ENCODE peak calls at places on chromosomes 1 and 21, in five cellular contexts. Q is IMR-90, C is A549, L is GM12878, E is HepG2. T is an unnamed sample.

GRCh38 chr1:54774820-54775498 is 10.6 kb upstream of the PARS2 start:
- DNase-seq in Q (peak), C (peak), L (no peak), E (peak), T (peak)

GRCh38 chr21:40717008-40717407 is 129.9 kb downstream of the DSCAM start:
- DNase-seq in Q (no peak), C (no peak), L (no peak), E (no peak), T (no peak)

GRCh38 chr21:39866093-39866492 is 1.1 kb upstream of the PCP4 start:
- DNase-seq in Q (no peak), C (no peak), L (no peak), E (no peak), T (no peak)

GRCh38 chr1:36087233-36088123 is 1.2 kb upstream of the ADPRS start:
- DNase-seq in Q (no peak), C (no peak), L (no peak), E (no peak), T (peak)

GRCh38 chr1:205335692-205336091 is 14.1 kb upstream of the NUAK2 start:
- DNase-seq in Q (peak), C (peak), L (no peak), E (peak), T (peak)

GRCh38 chr1:91282695-91283420 is 121.8 kb downstream of the HFM1 start:
- DNase-seq in Q (peak), C (peak), L (peak), E (peak), T (peak)

GRCh38 chr1:60620107-60620506 is 462.3 kb upstream of the NFIA start:
- DNase-seq in Q (no peak), C (no peak), L (no peak), E (no peak), T (no peak)

GRCh38 chr21:45768741-45769049 is 125.2 kb downstream of the PCBP3 start:
- DNase-seq in Q (no peak), C (no peak), L (no peak), E (no peak), T (no peak)

GRCh38 chr1:208737922-208738321 is 493.7 kb upstream of the PLXNA2 start:
- DNase-seq in Q (no peak), C (no peak), L (no peak), E (no peak), T (no peak)

GRCh38 chr1:49677706-49678105 is 346.0 kb downstream of the AGBL4 start:
- DNase-seq in Q (no peak), C (no peak), L (no peak), E (no peak), T (no peak)

GRCh38 chr1:201335901-201336300 is 41.6 kb downstream of the TNNT2 start:
- DNase-seq in Q (no peak), C (no peak), L (no peak), E (no peak), T (no peak)

GRCh38 chr21:38853421-38853919 is 47.7 kb downstream of the ETS2 start:
- DNase-seq in Q (peak), C (peak), L (no peak), E (peak), T (no peak)

GRCh38 chr1:50268049-50268448 is 155.2 kb downstream of the DMRTA2 start:
- DNase-seq in Q (no peak), C (no peak), L (no peak), E (peak), T (peak)

GRCh38 chr21:34808569-34809204 is 139.9 kb downstream of the CLIC6 start:
- DNase-seq in Q (peak), C (no peak), L (no peak), E (no peak), T (no peak)

GRCh38 chr1:73674945-73675561 is 522.9 kb downstream of the LRRIQ3 start:
- DNase-seq in Q (no peak), C (no peak), L (no peak), E (no peak), T (peak)

GRCh38 chr1:62117416-62117815 is 77.2 kb upstream of the L1TD1 start:
- DNase-seq in Q (no peak), C (no peak), L (no peak), E (no peak), T (no peak)

GRCh38 chr1:229230893-229231753 is 39.8 kb upstream of the RAB4A start:
- DNase-seq in Q (no peak), C (peak), L (no peak), E (no peak), T (no peak)

GRCh38 chr1:213745451-213745850 is 242.3 kb upstream of the PROX1 start:
- DNase-seq in Q (no peak), C (no peak), L (no peak), E (no peak), T (no peak)

GRCh38 chr21:46180778-46181391 is 3.4 kb downstream of the SPATC1L start:
- DNase-seq in Q (no peak), C (no peak), L (no peak), E (no peak), T (no peak)

GRCh38 chr1:187842406-187843165 is 1013.8 kb downstream of the PLA2G4A start:
- DNase-seq in Q (peak), C (no peak), L (no peak), E (no peak), T (no peak)

GRCh38 chr21:15001773-15002647 is 62.8 kb downstream of the NRIP1 start:
- DNase-seq in Q (no peak), C (no peak), L (peak), E (no peak), T (no peak)

GRCh38 chr1:32426489-32427255 is 32.4 kb upstream of the BSDC1 start:
- DNase-seq in Q (no peak), C (no peak), L (no peak), E (no peak), T (no peak)

GRCh38 chr1:205950280-205950679 is 7.0 kb upstream of the SLC26A9 start:
- DNase-seq in Q (peak), C (no peak), L (no peak), E (no peak), T (no peak)

GRCh38 chr1:203085528-203086406 is at the start of gene MYOG:
- DNase-seq in Q (no peak), C (no peak), L (no peak), E (no peak), T (no peak)

GRCh38 chr21:33011462-33011861 is 14.3 kb upstream of the OLIG2 start:
- DNase-seq in Q (peak), C (peak), L (no peak), E (peak), T (no peak)

GRCh38 chr1:3734602-3735001 is 17.6 kb upstream of the CCDC27 start:
- DNase-seq in Q (no peak), C (no peak), L (no peak), E (no peak), T (no peak)

GRCh38 chr1:232221790-232222499 is 408.0 kb downstream of the SIPA1L2 start:
- DNase-seq in Q (peak), C (peak), L (no peak), E (no peak), T (no peak)
- TF ChIP-seq BHLHE40 in Q (no peak), C (no peak), L (no peak), E (no peak), T (no peak)

GRCh38 chr1:2134232-2134603 is 60.4 kb downstream of the FAAP20 start:
- DNase-seq in Q (no peak), C (no peak), L (no peak), E (peak), T (no peak)

GRCh38 chr1:2133879-2134215 is 60.7 kb downstream of the FAAP20 start:
- DNase-seq in Q (no peak), C (no peak), L (no peak), E (no peak), T (no peak)

GRCh38 chr1:2130871-2131289 is 63.7 kb downstream of the FAAP20 start:
- DNase-seq in Q (no peak), C (no peak), L (no peak), E (no peak), T (no peak)

GRCh38 chr1:2133039-2133878 is 61.3 kb downstream of the FAAP20 start:
- DNase-seq in Q (peak), C (peak), L (peak), E (no peak), T (peak)

DNA sequence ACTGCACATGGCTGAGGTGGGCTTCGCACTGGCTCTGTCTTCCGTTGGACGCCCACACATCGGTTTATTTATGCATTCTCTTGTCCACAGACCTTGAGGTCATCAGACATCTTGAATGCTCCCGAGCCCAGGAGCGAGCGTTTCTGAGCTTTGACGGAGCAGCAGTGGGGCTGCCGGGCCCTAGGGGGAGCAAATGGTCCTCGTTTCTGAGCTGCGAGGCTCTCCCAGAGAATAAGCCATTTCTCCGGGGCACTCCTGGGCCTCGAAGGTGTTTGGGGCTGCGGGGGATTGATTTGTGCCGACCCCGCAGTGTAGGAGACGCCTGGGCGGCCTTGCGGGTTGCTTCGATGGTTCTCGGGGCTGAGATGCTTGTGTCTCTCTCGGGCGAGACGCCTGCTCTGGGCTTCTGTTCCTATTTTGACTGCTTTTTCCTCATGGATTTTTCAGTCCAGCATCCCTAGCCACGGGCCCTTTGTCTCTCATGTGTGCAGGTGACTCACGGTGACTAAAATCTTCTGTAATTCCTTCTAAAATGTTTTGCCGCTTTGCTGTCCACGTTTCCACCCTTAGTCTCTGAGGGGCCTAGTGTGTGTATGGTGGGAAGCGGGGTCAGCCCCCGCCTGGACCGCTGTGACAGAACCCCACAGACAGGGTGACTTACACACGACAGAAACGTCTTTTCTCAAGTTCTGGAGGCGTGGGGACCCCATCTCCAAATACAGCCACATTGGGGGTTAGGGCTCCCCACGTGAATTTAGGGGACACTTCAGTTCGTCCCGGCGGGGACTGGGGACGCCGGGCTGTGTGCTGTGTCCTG is 62.1 kb downstream of the FAAP20 start:
- DNase-seq in Q (peak), C (no peak), L (no peak), E (peak), T (peak)
- TF ChIP-seq BHLHE40 in Q (no peak), C (no peak), L (no peak), E (no peak), T (no peak)

GRCh38 chr1:107541412-107541811 is 400.6 kb downstream of the NTNG1 start:
- DNase-seq in Q (no peak), C (no peak), L (no peak), E (no peak), T (no peak)
- TF ChIP-seq BHLHE40 in Q (no peak), C (no peak), L (no peak), E (no peak), T (no peak)

DNA sequence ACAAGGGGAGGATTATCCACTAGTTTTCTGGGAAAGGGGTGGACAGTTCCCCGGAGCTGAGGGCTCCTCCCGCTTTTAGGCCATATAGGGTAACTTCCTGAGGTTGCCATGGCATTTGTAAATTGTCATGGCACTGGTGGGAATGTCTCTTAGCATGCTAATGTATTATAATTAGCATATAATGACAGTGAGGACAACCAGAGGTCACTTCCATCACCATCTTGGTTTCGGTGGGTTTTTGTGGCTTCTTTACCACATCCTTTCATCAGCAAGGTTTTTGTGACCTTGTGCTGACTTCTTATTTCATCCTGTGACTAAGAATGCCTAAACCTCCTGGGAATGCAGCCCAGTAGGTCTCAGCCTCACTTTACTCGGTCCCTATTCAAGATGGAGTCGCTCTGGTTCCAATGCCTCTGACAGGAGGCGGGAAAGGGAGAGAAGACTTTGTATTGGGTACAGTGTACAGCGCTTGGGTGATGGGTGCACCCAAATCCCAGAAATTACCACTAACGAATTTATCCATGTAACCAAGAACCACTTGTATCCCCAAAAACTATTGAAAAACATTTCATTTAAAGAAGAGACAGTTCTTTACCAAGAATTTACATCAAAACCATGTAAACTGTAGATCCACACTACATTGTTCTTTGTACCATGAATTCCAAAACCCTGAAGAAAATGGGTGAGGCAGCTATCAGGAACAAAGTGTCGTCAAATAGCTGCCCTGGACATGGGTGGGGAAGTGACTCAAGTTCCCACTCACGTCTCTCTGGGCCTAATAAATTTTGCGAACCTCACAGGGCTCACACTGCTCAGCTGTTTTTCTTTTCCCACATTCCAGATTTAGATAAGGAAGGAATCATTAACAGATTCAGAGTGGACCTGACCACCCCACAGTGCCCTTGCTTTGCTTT is 8.9 kb upstream of the SLC2A5 start:
- DNase-seq in Q (peak), C (no peak), L (peak), E (no peak), T (no peak)
- TF ChIP-seq BHLHE40 in Q (no peak), C (no peak), L (peak), E (no peak), T (no peak)

DNA sequence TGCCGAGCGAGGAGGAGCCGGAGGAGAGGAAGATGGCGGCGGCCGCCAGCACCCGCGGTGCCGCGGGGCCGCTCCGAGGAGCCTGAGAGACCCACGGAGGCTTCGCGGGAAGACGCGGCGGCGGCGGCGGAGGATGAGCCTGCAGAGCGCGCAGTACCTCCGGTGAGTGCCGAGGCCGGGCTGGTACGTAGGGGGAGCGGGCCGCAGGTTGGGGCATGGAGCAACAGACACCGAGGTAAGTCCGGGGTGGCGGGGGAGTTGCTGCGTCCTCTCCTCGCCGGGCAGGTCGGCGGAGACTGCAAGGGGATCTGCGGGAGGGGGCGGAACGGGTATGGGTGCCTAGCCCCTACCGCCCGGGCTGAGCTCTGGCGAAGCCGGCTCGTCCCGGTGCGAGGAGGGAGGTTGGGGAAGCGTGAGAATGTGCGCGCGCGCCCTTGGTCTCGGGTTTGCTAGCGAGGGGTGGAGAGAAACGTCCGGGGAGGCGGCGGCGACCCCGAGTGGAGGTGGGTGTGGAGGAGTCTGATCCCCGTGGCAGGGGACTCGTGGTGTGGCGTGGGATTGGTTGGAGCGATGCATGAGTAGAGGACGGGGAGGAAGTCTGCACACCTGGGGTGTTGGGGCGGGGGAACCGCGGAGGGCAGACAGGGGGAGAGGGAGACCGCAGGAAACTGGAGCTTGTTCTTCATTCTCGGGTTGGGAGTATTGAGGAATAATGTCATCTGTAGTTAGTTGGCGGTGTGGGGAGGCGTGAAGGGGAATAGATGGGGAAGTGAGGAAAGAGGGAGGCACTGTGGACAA is at the start of gene SMG7:
- DNase-seq in Q (peak), C (peak), L (no peak), E (no peak), T (peak)
- TF ChIP-seq BHLHE40 in Q (no peak), C (no peak), L (no peak), E (no peak), T (no peak)

T was measured in HEK293T.